ENCODE peak calls at places on chromosomes 6 and 20, in nine cellular contexts. One of them, this sample, is unnamed.

GRCh38 chr6:134101479-134101878 is 49.1 kb upstream of the SLC2A12 start:
- DNase-seq in stimulated activated naive B cell treated with anti-CD40 and anti-IgM and Interleukin-4, amounts not matched to agents 10 μg/mL and 1 μg/mL and 100 μg/mL, for 72 hours: no peak
- DNase-seq in uterus: no peak
- DNase-seq in neural crest cell: no peak
- DNase-seq in fibroblast of the conjunctiva: no peak
- DNase-seq in Calu3: no peak
- DNase-seq in amniotic epithelial cell: no peak
- DNase-seq in fibroblast of mammary gland: no peak
- DNase-seq in NCI-H2081: no peak
- DNase-seq in this sample: no peak

GRCh38 chr6:36757206-36757605 is 59.6 kb downstream of the RAB44 start:
- DNase-seq in stimulated activated naive B cell treated with anti-CD40 and anti-IgM and Interleukin-4, amounts not matched to agents 10 μg/mL and 1 μg/mL and 100 μg/mL, for 72 hours: peak; percentile 41
- DNase-seq in neural crest cell: no peak
- DNase-seq in Calu3: no peak
- DNase-seq in NCI-H2081: no peak
- DNase-seq in uterus: no peak
- DNase-seq in amniotic epithelial cell: no peak
- DNase-seq in fibroblast of mammary gland: no peak
- DNase-seq in fibroblast of the conjunctiva: no peak
- DNase-seq in this sample: peak; percentile 57

GRCh38 chr20:63847374-63848002 is 13.8 kb upstream of the ABHD16B start:
- DNase-seq in NCI-H2081: no peak
- DNase-seq in amniotic epithelial cell: peak; percentile 41
- DNase-seq in uterus: no peak
- DNase-seq in fibroblast of mammary gland: no peak
- DNase-seq in Calu3: no peak
- DNase-seq in neural crest cell: no peak
- DNase-seq in fibroblast of the conjunctiva: no peak
- DNase-seq in stimulated activated naive B cell treated with anti-CD40 and anti-IgM and Interleukin-4, amounts not matched to agents 10 μg/mL and 1 μg/mL and 100 μg/mL, for 72 hours: no peak
- DNase-seq in this sample: no peak

GRCh38 chr6:159654483-159655098 is 38.5 kb downstream of the SOD2 start:
- DNase-seq in NCI-H2081: peak; percentile 30
- DNase-seq in stimulated activated naive B cell treated with anti-CD40 and anti-IgM and Interleukin-4, amounts not matched to agents 10 μg/mL and 1 μg/mL and 100 μg/mL, for 72 hours: no peak
- DNase-seq in uterus: no peak
- DNase-seq in Calu3: peak; percentile 24
- DNase-seq in fibroblast of mammary gland: peak; percentile 74
- DNase-seq in amniotic epithelial cell: peak; percentile 63
- DNase-seq in fibroblast of the conjunctiva: peak; percentile 64
- DNase-seq in neural crest cell: no peak
- DNase-seq in this sample: peak; percentile 22

GRCh38 chr6:10429638-10430427 is 15.0 kb upstream of the TFAP2A start:
- DNase-seq in uterus: no peak
- DNase-seq in neural crest cell: no peak
- DNase-seq in NCI-H2081: peak; percentile 86
- DNase-seq in Calu3: peak; percentile 51
- DNase-seq in fibroblast of the conjunctiva: no peak
- DNase-seq in fibroblast of mammary gland: peak; percentile 42
- DNase-seq in stimulated activated naive B cell treated with anti-CD40 and anti-IgM and Interleukin-4, amounts not matched to agents 10 μg/mL and 1 μg/mL and 100 μg/mL, for 72 hours: no peak
- DNase-seq in amniotic epithelial cell: peak; percentile 45
- DNase-seq in this sample: no peak

GRCh38 chr6:12719017-12719416 is 2.5 kb downstream of the PHACTR1 start:
- DNase-seq in neural crest cell: no peak
- DNase-seq in fibroblast of mammary gland: no peak
- DNase-seq in Calu3: no peak
- DNase-seq in NCI-H2081: no peak
- DNase-seq in stimulated activated naive B cell treated with anti-CD40 and anti-IgM and Interleukin-4, amounts not matched to agents 10 μg/mL and 1 μg/mL and 100 μg/mL, for 72 hours: no peak
- DNase-seq in amniotic epithelial cell: no peak
- DNase-seq in fibroblast of the conjunctiva: no peak
- DNase-seq in uterus: no peak
- DNase-seq in this sample: no peak

GRCh38 chr6:24951831-24952299 is 16.1 kb upstream of the RIPOR2 start:
- DNase-seq in fibroblast of the conjunctiva: no peak
- DNase-seq in fibroblast of mammary gland: no peak
- DNase-seq in NCI-H2081: no peak
- DNase-seq in stimulated activated naive B cell treated with anti-CD40 and anti-IgM and Interleukin-4, amounts not matched to agents 10 μg/mL and 1 μg/mL and 100 μg/mL, for 72 hours: no peak
- DNase-seq in amniotic epithelial cell: peak; percentile 14
- DNase-seq in neural crest cell: no peak
- DNase-seq in Calu3: no peak
- DNase-seq in uterus: no peak
- DNase-seq in this sample: no peak

GRCh38 chr6:165701005-165701404 is 38.0 kb upstream of the PDE10A start:
- DNase-seq in fibroblast of the conjunctiva: no peak
- DNase-seq in NCI-H2081: no peak
- DNase-seq in Calu3: no peak
- DNase-seq in fibroblast of mammary gland: no peak
- DNase-seq in uterus: no peak
- DNase-seq in amniotic epithelial cell: no peak
- DNase-seq in neural crest cell: no peak
- DNase-seq in stimulated activated naive B cell treated with anti-CD40 and anti-IgM and Interleukin-4, amounts not matched to agents 10 μg/mL and 1 μg/mL and 100 μg/mL, for 72 hours: no peak
- DNase-seq in this sample: no peak

GRCh38 chr6:111231078-111231435 is 143.8 kb downstream of the SLC16A10 start:
- DNase-seq in fibroblast of the conjunctiva: no peak
- DNase-seq in fibroblast of mammary gland: no peak
- DNase-seq in neural crest cell: no peak
- DNase-seq in amniotic epithelial cell: no peak
- DNase-seq in Calu3: no peak
- DNase-seq in uterus: no peak
- DNase-seq in stimulated activated naive B cell treated with anti-CD40 and anti-IgM and Interleukin-4, amounts not matched to agents 10 μg/mL and 1 μg/mL and 100 μg/mL, for 72 hours: no peak
- DNase-seq in NCI-H2081: no peak
- DNase-seq in this sample: no peak

GRCh38 chr6:112253842-112254816 is at the start of gene LAMA4:
- DNase-seq in fibroblast of the conjunctiva: peak; percentile 71
- DNase-seq in Calu3: peak; percentile 59
- DNase-seq in fibroblast of mammary gland: peak; percentile 88
- DNase-seq in amniotic epithelial cell: peak; percentile 52
- DNase-seq in NCI-H2081: peak; percentile 58
- DNase-seq in stimulated activated naive B cell treated with anti-CD40 and anti-IgM and Interleukin-4, amounts not matched to agents 10 μg/mL and 1 μg/mL and 100 μg/mL, for 72 hours: no peak
- DNase-seq in neural crest cell: peak; percentile 38
- DNase-seq in uterus: peak; percentile 68
- DNase-seq in this sample: peak; percentile 10

GRCh38 chr20:53622247-53623114 is 28.8 kb upstream of the ZNF217 start:
- DNase-seq in neural crest cell: no peak
- DNase-seq in amniotic epithelial cell: no peak
- DNase-seq in fibroblast of the conjunctiva: no peak
- DNase-seq in NCI-H2081: no peak
- DNase-seq in fibroblast of mammary gland: no peak
- DNase-seq in stimulated activated naive B cell treated with anti-CD40 and anti-IgM and Interleukin-4, amounts not matched to agents 10 μg/mL and 1 μg/mL and 100 μg/mL, for 72 hours: no peak
- DNase-seq in uterus: no peak
- DNase-seq in Calu3: no peak
- DNase-seq in this sample: peak; percentile 31

GRCh38 chr6:135722182-135722581 is 129.3 kb upstream of the PDE7B start:
- DNase-seq in Calu3: no peak
- DNase-seq in NCI-H2081: no peak
- DNase-seq in amniotic epithelial cell: no peak
- DNase-seq in neural crest cell: no peak
- DNase-seq in stimulated activated naive B cell treated with anti-CD40 and anti-IgM and Interleukin-4, amounts not matched to agents 10 μg/mL and 1 μg/mL and 100 μg/mL, for 72 hours: no peak
- DNase-seq in fibroblast of the conjunctiva: no peak
- DNase-seq in uterus: no peak
- DNase-seq in fibroblast of mammary gland: peak; percentile 7
- DNase-seq in this sample: no peak

GRCh38 chr6:148700047-148700712 is 46.6 kb upstream of the UST start:
- DNase-seq in neural crest cell: no peak
- DNase-seq in amniotic epithelial cell: no peak
- DNase-seq in fibroblast of mammary gland: peak; percentile 58
- DNase-seq in fibroblast of the conjunctiva: no peak
- DNase-seq in uterus: no peak
- DNase-seq in Calu3: no peak
- DNase-seq in NCI-H2081: no peak
- DNase-seq in stimulated activated naive B cell treated with anti-CD40 and anti-IgM and Interleukin-4, amounts not matched to agents 10 μg/mL and 1 μg/mL and 100 μg/mL, for 72 hours: no peak
- DNase-seq in this sample: no peak

GRCh38 chr6:168095741-168096250 is 16.8 kb upstream of the FRMD1 start:
- DNase-seq in amniotic epithelial cell: no peak
- DNase-seq in fibroblast of the conjunctiva: no peak
- DNase-seq in Calu3: no peak
- DNase-seq in stimulated activated naive B cell treated with anti-CD40 and anti-IgM and Interleukin-4, amounts not matched to agents 10 μg/mL and 1 μg/mL and 100 μg/mL, for 72 hours: no peak
- DNase-seq in uterus: no peak
- DNase-seq in neural crest cell: no peak
- DNase-seq in fibroblast of mammary gland: no peak
- DNase-seq in NCI-H2081: no peak
- DNase-seq in this sample: no peak

GRCh38 chr20:41467690-41468089 is 101.1 kb upstream of the EMILIN3 start:
- DNase-seq in neural crest cell: no peak
- DNase-seq in Calu3: no peak
- DNase-seq in fibroblast of the conjunctiva: no peak
- DNase-seq in NCI-H2081: no peak
- DNase-seq in fibroblast of mammary gland: no peak
- DNase-seq in uterus: no peak
- DNase-seq in amniotic epithelial cell: no peak
- DNase-seq in stimulated activated naive B cell treated with anti-CD40 and anti-IgM and Interleukin-4, amounts not matched to agents 10 μg/mL and 1 μg/mL and 100 μg/mL, for 72 hours: no peak
- DNase-seq in this sample: no peak

GRCh38 chr6:33442283-33442682 is 12.1 kb upstream of the ZBTB9 start:
- DNase-seq in fibroblast of the conjunctiva: no peak
- DNase-seq in uterus: no peak
- DNase-seq in amniotic epithelial cell: no peak
- DNase-seq in neural crest cell: no peak
- DNase-seq in stimulated activated naive B cell treated with anti-CD40 and anti-IgM and Interleukin-4, amounts not matched to agents 10 μg/mL and 1 μg/mL and 100 μg/mL, for 72 hours: no peak
- DNase-seq in fibroblast of mammary gland: no peak
- DNase-seq in Calu3: no peak
- DNase-seq in NCI-H2081: no peak
- DNase-seq in this sample: no peak

GRCh38 chr6:14585689-14586088 is 468.1 kb downstream of the CD83 start:
- DNase-seq in uterus: no peak
- DNase-seq in neural crest cell: no peak
- DNase-seq in NCI-H2081: no peak
- DNase-seq in stimulated activated naive B cell treated with anti-CD40 and anti-IgM and Interleukin-4, amounts not matched to agents 10 μg/mL and 1 μg/mL and 100 μg/mL, for 72 hours: no peak
- DNase-seq in fibroblast of the conjunctiva: no peak
- DNase-seq in fibroblast of mammary gland: peak; percentile 35
- DNase-seq in Calu3: no peak
- DNase-seq in amniotic epithelial cell: no peak
- DNase-seq in this sample: no peak

GRCh38 chr6:157841211-157841840 is 18.3 kb downstream of the SNX9 start:
- DNase-seq in neural crest cell: no peak
- DNase-seq in Calu3: peak; percentile 59
- DNase-seq in uterus: no peak
- DNase-seq in fibroblast of the conjunctiva: no peak
- DNase-seq in stimulated activated naive B cell treated with anti-CD40 and anti-IgM and Interleukin-4, amounts not matched to agents 10 μg/mL and 1 μg/mL and 100 μg/mL, for 72 hours: peak; percentile 75
- DNase-seq in amniotic epithelial cell: no peak
- DNase-seq in NCI-H2081: no peak
- DNase-seq in fibroblast of mammary gland: no peak
- DNase-seq in this sample: peak; percentile 29

GRCh38 chr20:32437391-32438074 is 79.4 kb downstream of the ASXL1 start:
- DNase-seq in neural crest cell: no peak
- DNase-seq in fibroblast of mammary gland: no peak
- DNase-seq in stimulated activated naive B cell treated with anti-CD40 and anti-IgM and Interleukin-4, amounts not matched to agents 10 μg/mL and 1 μg/mL and 100 μg/mL, for 72 hours: no peak
- DNase-seq in amniotic epithelial cell: peak; percentile 20
- DNase-seq in fibroblast of the conjunctiva: no peak
- DNase-seq in NCI-H2081: no peak
- DNase-seq in uterus: no peak
- DNase-seq in Calu3: no peak
- DNase-seq in this sample: no peak

GRCh38 chr20:62355527-62356142 is 11.5 kb downstream of the LAMA5 start:
- DNase-seq in neural crest cell: no peak
- DNase-seq in fibroblast of mammary gland: peak; percentile 66
- DNase-seq in amniotic epithelial cell: peak; percentile 40
- DNase-seq in Calu3: peak; percentile 71
- DNase-seq in stimulated activated naive B cell treated with anti-CD40 and anti-IgM and Interleukin-4, amounts not matched to agents 10 μg/mL and 1 μg/mL and 100 μg/mL, for 72 hours: no peak
- DNase-seq in NCI-H2081: no peak
- DNase-seq in uterus: peak; percentile 78
- DNase-seq in fibroblast of the conjunctiva: no peak
- DNase-seq in this sample: no peak

GRCh38 chr20:52103911-52104545 is 87.6 kb downstream of the ZFP64 start:
- DNase-seq in Calu3: no peak
- DNase-seq in fibroblast of mammary gland: peak; percentile 13
- DNase-seq in uterus: no peak
- DNase-seq in amniotic epithelial cell: peak; percentile 11
- DNase-seq in neural crest cell: no peak
- DNase-seq in fibroblast of the conjunctiva: no peak
- DNase-seq in stimulated activated naive B cell treated with anti-CD40 and anti-IgM and Interleukin-4, amounts not matched to agents 10 μg/mL and 1 μg/mL and 100 μg/mL, for 72 hours: no peak
- DNase-seq in NCI-H2081: no peak
- DNase-seq in this sample: no peak

GRCh38 chr6:67888886-67889681 is 746.0 kb upstream of the ADGRB3 start:
- DNase-seq in uterus: no peak
- DNase-seq in NCI-H2081: no peak
- DNase-seq in fibroblast of mammary gland: no peak
- DNase-seq in neural crest cell: no peak
- DNase-seq in amniotic epithelial cell: peak; percentile 6
- DNase-seq in fibroblast of the conjunctiva: no peak
- DNase-seq in Calu3: no peak
- DNase-seq in stimulated activated naive B cell treated with anti-CD40 and anti-IgM and Interleukin-4, amounts not matched to agents 10 μg/mL and 1 μg/mL and 100 μg/mL, for 72 hours: no peak
- DNase-seq in this sample: no peak

GRCh38 chr6:28758046-28758817 is 165.6 kb downstream of the TRIM27 start:
- DNase-seq in NCI-H2081: peak; percentile 56
- DNase-seq in fibroblast of mammary gland: peak; percentile 56
- DNase-seq in fibroblast of the conjunctiva: peak; percentile 73
- DNase-seq in uterus: no peak
- DNase-seq in stimulated activated naive B cell treated with anti-CD40 and anti-IgM and Interleukin-4, amounts not matched to agents 10 μg/mL and 1 μg/mL and 100 μg/mL, for 72 hours: no peak
- DNase-seq in neural crest cell: no peak
- DNase-seq in amniotic epithelial cell: peak; percentile 7
- DNase-seq in Calu3: peak; percentile 86
- DNase-seq in this sample: peak; percentile 57

GRCh38 chr6:30769088-30769852 is 24.9 kb upstream of the IER3 start:
- DNase-seq in fibroblast of mammary gland: peak; percentile 94
- DNase-seq in stimulated activated naive B cell treated with anti-CD40 and anti-IgM and Interleukin-4, amounts not matched to agents 10 μg/mL and 1 μg/mL and 100 μg/mL, for 72 hours: peak; percentile 42
- DNase-seq in NCI-H2081: no peak
- DNase-seq in Calu3: peak; percentile 93
- DNase-seq in neural crest cell: no peak
- DNase-seq in uterus: peak; percentile 88
- DNase-seq in fibroblast of the conjunctiva: peak; percentile 75
- DNase-seq in amniotic epithelial cell: peak; percentile 94
- DNase-seq in this sample: peak; percentile 50

GRCh38 chr6:106125925-106126435 is 39.8 kb downstream of the PRDM1 start:
- DNase-seq in amniotic epithelial cell: peak; percentile 49
- DNase-seq in fibroblast of mammary gland: no peak
- DNase-seq in stimulated activated naive B cell treated with anti-CD40 and anti-IgM and Interleukin-4, amounts not matched to agents 10 μg/mL and 1 μg/mL and 100 μg/mL, for 72 hours: peak; percentile 33
- DNase-seq in fibroblast of the conjunctiva: no peak
- DNase-seq in uterus: no peak
- DNase-seq in Calu3: no peak
- DNase-seq in NCI-H2081: no peak
- DNase-seq in neural crest cell: no peak
- DNase-seq in this sample: peak; percentile 60

GRCh38 chr20:32537657-32538525 is 47.2 kb downstream of the NOL4L start:
- DNase-seq in Calu3: peak; percentile 37
- DNase-seq in stimulated activated naive B cell treated with anti-CD40 and anti-IgM and Interleukin-4, amounts not matched to agents 10 μg/mL and 1 μg/mL and 100 μg/mL, for 72 hours: no peak
- DNase-seq in fibroblast of the conjunctiva: no peak
- DNase-seq in neural crest cell: no peak
- DNase-seq in NCI-H2081: no peak
- DNase-seq in uterus: no peak
- DNase-seq in amniotic epithelial cell: no peak
- DNase-seq in fibroblast of mammary gland: no peak
- DNase-seq in this sample: no peak

GRCh38 chr6:44102527-44102926 is 24.7 kb downstream of the MRPL14 start:
- DNase-seq in Calu3: no peak
- DNase-seq in neural crest cell: no peak
- DNase-seq in fibroblast of mammary gland: no peak
- DNase-seq in NCI-H2081: no peak
- DNase-seq in amniotic epithelial cell: no peak
- DNase-seq in uterus: no peak
- DNase-seq in stimulated activated naive B cell treated with anti-CD40 and anti-IgM and Interleukin-4, amounts not matched to agents 10 μg/mL and 1 μg/mL and 100 μg/mL, for 72 hours: no peak
- DNase-seq in fibroblast of the conjunctiva: no peak
- DNase-seq in this sample: no peak

GRCh38 chr6:166786704-166787293 is 159.7 kb upstream of the RPS6KA2 start:
- DNase-seq in Calu3: peak; percentile 37
- DNase-seq in uterus: no peak
- DNase-seq in NCI-H2081: peak; percentile 61
- DNase-seq in neural crest cell: no peak
- DNase-seq in fibroblast of the conjunctiva: peak; percentile 50
- DNase-seq in stimulated activated naive B cell treated with anti-CD40 and anti-IgM and Interleukin-4, amounts not matched to agents 10 μg/mL and 1 μg/mL and 100 μg/mL, for 72 hours: peak; percentile 10
- DNase-seq in fibroblast of mammary gland: peak; percentile 76
- DNase-seq in amniotic epithelial cell: peak; percentile 78
- DNase-seq in this sample: no peak

GRCh38 chr20:18677126-18677525 is 89.3 kb downstream of the DTD1 start:
- DNase-seq in neural crest cell: no peak
- DNase-seq in uterus: no peak
- DNase-seq in Calu3: no peak
- DNase-seq in amniotic epithelial cell: no peak
- DNase-seq in fibroblast of the conjunctiva: no peak
- DNase-seq in stimulated activated naive B cell treated with anti-CD40 and anti-IgM and Interleukin-4, amounts not matched to agents 10 μg/mL and 1 μg/mL and 100 μg/mL, for 72 hours: no peak
- DNase-seq in fibroblast of mammary gland: no peak
- DNase-seq in NCI-H2081: no peak
- DNase-seq in this sample: no peak

GRCh38 chr6:105561501-105561900 is 158.6 kb upstream of the PREP start:
- DNase-seq in neural crest cell: no peak
- DNase-seq in fibroblast of mammary gland: peak; percentile 23
- DNase-seq in uterus: no peak
- DNase-seq in Calu3: no peak
- DNase-seq in fibroblast of the conjunctiva: no peak
- DNase-seq in NCI-H2081: no peak
- DNase-seq in amniotic epithelial cell: no peak
- DNase-seq in stimulated activated naive B cell treated with anti-CD40 and anti-IgM and Interleukin-4, amounts not matched to agents 10 μg/mL and 1 μg/mL and 100 μg/mL, for 72 hours: no peak
- DNase-seq in this sample: no peak

GRCh38 chr20:19673575-19673974 is 84.5 kb upstream of the RIN2 start:
- DNase-seq in amniotic epithelial cell: no peak
- DNase-seq in uterus: no peak
- DNase-seq in stimulated activated naive B cell treated with anti-CD40 and anti-IgM and Interleukin-4, amounts not matched to agents 10 μg/mL and 1 μg/mL and 100 μg/mL, for 72 hours: no peak
- DNase-seq in fibroblast of mammary gland: peak; percentile 27
- DNase-seq in neural crest cell: no peak
- DNase-seq in Calu3: no peak
- DNase-seq in NCI-H2081: no peak
- DNase-seq in fibroblast of the conjunctiva: no peak
- DNase-seq in this sample: no peak